ENCODE peak calls at places on chromosomes 6 and 20, in ten cellular contexts. G, P, L, V, S, B, J, I, F and N are unnamed samples.

GRCh38 chr20:13778827-13779226 is 5.9 kb downstream of the ESF1 start:
- DNase-seq in L (no peak), S (no peak), I (no peak), J (no peak), V (no peak), B (no peak), P (no peak), G (no peak), F (no peak), N (no peak)

GRCh38 chr6:12101653-12102312 is 89.7 kb downstream of the HIVEP1 start:
- DNase-seq in F (no peak), L (no peak), B (no peak), J (no peak), G (no peak), P (no peak), I (no peak), S (no peak), V (no peak), N (no peak)

GRCh38 chr6:24931752-24932691 is 3.7 kb downstream of the RIPOR2 start:
- DNase-seq in P (no peak), L (no peak), G (peak; percentile 59), S (no peak), J (no peak), F (no peak), V (peak; percentile 64), I (no peak), B (no peak), N (no peak)

GRCh38 chr6:95804847-95805541 is 210.8 kb upstream of the FUT9 start:
- DNase-seq in G (no peak), F (no peak), V (no peak), I (no peak), P (no peak), B (no peak), S (no peak), L (no peak), J (no peak), N (no peak)

GRCh38 chr6:155273438-155273837 is 9.6 kb downstream of the CLDN20 start:
- DNase-seq in F (no peak), B (no peak), L (no peak), G (peak; percentile 98), S (no peak), I (no peak), J (no peak), V (peak; percentile 81), P (peak; percentile 68), N (peak; percentile 20)

GRCh38 chr6:27290065-27290849 is 21.8 kb downstream of the POM121L2 start:
- DNase-seq in P (no peak), L (no peak), I (no peak), G (peak; percentile 71), F (no peak), B (no peak), S (no peak), J (no peak), V (no peak), N (peak; percentile 37)

GRCh38 chr6:13635948-13636658 is 21.0 kb downstream of the NOL7 start:
- DNase-seq in I (no peak), P (no peak), S (no peak), V (no peak), G (no peak), L (no peak), B (no peak), J (no peak), F (no peak), N (no peak)

GRCh38 chr20:64095455-64095854 is 11.3 kb upstream of the LKAAEAR1 start:
- DNase-seq in L (no peak), V (no peak), P (no peak), S (no peak), G (no peak), B (no peak), I (no peak), J (no peak), F (no peak), N (no peak)

GRCh38 chr6:47044418-47044817 is 2.3 kb upstream of the ADGRF1 start:
- DNase-seq in I (no peak), F (no peak), J (no peak), L (no peak), B (no peak), S (no peak), G (no peak), P (no peak), V (peak; percentile 79), N (no peak)

GRCh38 chr20:19348582-19348981 is 136.1 kb downstream of the SLC24A3 start:
- DNase-seq in V (no peak), S (no peak), L (no peak), I (no peak), B (no peak), P (no peak), F (no peak), G (no peak), J (no peak), N (no peak)

GRCh38 chr6:78322068-78322845 is 545.1 kb upstream of the IRAK1BP1 start:
- DNase-seq in B (no peak), V (no peak), I (no peak), L (no peak), G (no peak), F (no peak), P (no peak), J (no peak), S (no peak), N (no peak)